ENCODE peak calls at places on chromosomes 5 and 9, in four cellular contexts. One of them, this sample, is unnamed.

GRCh38 chr5:160506006-160507004 is 84.7 kb downstream of the PTTG1 start:
- DNase-seq in NCI-H1930: no peak
- DNase-seq in SW480: no peak
- DNase-seq in stimulated activated CD8-positive, alpha-beta memory T cell treated with anti-CD3 and anti-CD28 coated beads, Interleukin-12 subunit alpha, Interleukin-12 subunit beta, amount 100 ng/mL, for 1 hour: peak
- DNase-seq in this sample: peak

GRCh38 chr5:125338804-125339203 is 592.4 kb upstream of the ZNF608 start:
- DNase-seq in NCI-H1930: no peak
- DNase-seq in SW480: no peak
- DNase-seq in stimulated activated CD8-positive, alpha-beta memory T cell treated with anti-CD3 and anti-CD28 coated beads, Interleukin-12 subunit alpha, Interleukin-12 subunit beta, amount 100 ng/mL, for 1 hour: no peak
- DNase-seq in this sample: no peak

GRCh38 chr5:169904568-169904967 is 75.7 kb downstream of the INSYN2B start:
- DNase-seq in NCI-H1930: no peak
- DNase-seq in SW480: no peak
- DNase-seq in stimulated activated CD8-positive, alpha-beta memory T cell treated with anti-CD3 and anti-CD28 coated beads, Interleukin-12 subunit alpha, Interleukin-12 subunit beta, amount 100 ng/mL, for 1 hour: no peak
- DNase-seq in this sample: no peak

GRCh38 chr5:37722236-37723146 is 117.3 kb downstream of the GDNF start:
- DNase-seq in NCI-H1930: no peak
- DNase-seq in SW480: peak
- DNase-seq in stimulated activated CD8-positive, alpha-beta memory T cell treated with anti-CD3 and anti-CD28 coated beads, Interleukin-12 subunit alpha, Interleukin-12 subunit beta, amount 100 ng/mL, for 1 hour: no peak
- DNase-seq in this sample: peak

GRCh38 chr5:173925449-173926071 is 37.4 kb downstream of the CPEB4 start:
- DNase-seq in NCI-H1930: no peak
- DNase-seq in SW480: peak
- DNase-seq in stimulated activated CD8-positive, alpha-beta memory T cell treated with anti-CD3 and anti-CD28 coated beads, Interleukin-12 subunit alpha, Interleukin-12 subunit beta, amount 100 ng/mL, for 1 hour: peak
- DNase-seq in this sample: peak

GRCh38 chr9:37801287-37801850 is 772 bp downstream of the DCAF10 start:
- DNase-seq in NCI-H1930: no peak
- DNase-seq in SW480: peak
- DNase-seq in stimulated activated CD8-positive, alpha-beta memory T cell treated with anti-CD3 and anti-CD28 coated beads, Interleukin-12 subunit alpha, Interleukin-12 subunit beta, amount 100 ng/mL, for 1 hour: no peak
- DNase-seq in this sample: peak

GRCh38 chr5:73818357-73818756 is 192.4 kb downstream of the ARHGEF28 start:
- DNase-seq in NCI-H1930: no peak
- DNase-seq in SW480: no peak
- DNase-seq in stimulated activated CD8-positive, alpha-beta memory T cell treated with anti-CD3 and anti-CD28 coated beads, Interleukin-12 subunit alpha, Interleukin-12 subunit beta, amount 100 ng/mL, for 1 hour: no peak
- DNase-seq in this sample: peak

GRCh38 chr5:140966293-140967225 is at the start of gene PCDHAC2:
- DNase-seq in NCI-H1930: no peak
- DNase-seq in SW480: peak
- DNase-seq in stimulated activated CD8-positive, alpha-beta memory T cell treated with anti-CD3 and anti-CD28 coated beads, Interleukin-12 subunit alpha, Interleukin-12 subunit beta, amount 100 ng/mL, for 1 hour: no peak
- DNase-seq in this sample: peak

GRCh38 chr9:95772320-95773060 is 103.0 kb upstream of the ERCC6L2 start:
- DNase-seq in NCI-H1930: no peak
- DNase-seq in SW480: peak
- DNase-seq in stimulated activated CD8-positive, alpha-beta memory T cell treated with anti-CD3 and anti-CD28 coated beads, Interleukin-12 subunit alpha, Interleukin-12 subunit beta, amount 100 ng/mL, for 1 hour: no peak
- DNase-seq in this sample: peak

GRCh38 chr5:98736753-98737152 is 36.7 kb upstream of the RGMB start:
- DNase-seq in NCI-H1930: no peak
- DNase-seq in SW480: no peak
- DNase-seq in stimulated activated CD8-positive, alpha-beta memory T cell treated with anti-CD3 and anti-CD28 coated beads, Interleukin-12 subunit alpha, Interleukin-12 subunit beta, amount 100 ng/mL, for 1 hour: no peak
- DNase-seq in this sample: no peak